ENCODE peak calls at places on chromosomes 16 and 17, in four cellular contexts. T, Q, U and J are unnamed samples.

GRCh38 chr16:31074073-31074813 is at the start of the genes ZNF646 and ZNF668:
- DNase-seq in U (peak; percentile 97), T (peak; percentile 83), Q (peak; percentile 100), J (peak; percentile 99)

GRCh38 chr16:85752511-85753420 is 1.9 kb upstream of the C16orf74 start:
- DNase-seq in T (no peak), Q (no peak), U (no peak), J (peak; percentile 43)

GRCh38 chr17:82936768-82937171 is 96.9 kb upstream of the ZNF750 start:
- DNase-seq in T (no peak), U (no peak), Q (no peak), J (no peak)

GRCh38 chr17:57091186-57091618 is 6.2 kb downstream of the AKAP1 start:
- DNase-seq in T (no peak), U (no peak), Q (peak; percentile 51), J (no peak)

GRCh38 chr16:68355447-68356248 is 44.8 kb downstream of the PRMT7 start:
- DNase-seq in Q (no peak), U (no peak), T (no peak), J (no peak)

GRCh38 chr17:63545302-63545928 is 4.9 kb upstream of the DCAF7 start:
- DNase-seq in U (no peak), Q (no peak), T (no peak), J (no peak)

GRCh38 chr17:46979023-46979870 is at the start of gene RPRML:
- DNase-seq in Q (no peak), U (peak; percentile 75), T (no peak), J (no peak)

GRCh38 chr17:63841350-63842172 is 924 bp downstream of the SMARCD2 start:
- DNase-seq in T (no peak), U (no peak), Q (peak; percentile 51), J (peak; percentile 33)

GRCh38 chr17:56064506-56064905 is 88.8 kb upstream of the ANKFN1 start:
- DNase-seq in T (no peak), U (no peak), Q (no peak), J (no peak)

GRCh38 chr16:8620535-8620934 is 963 bp upstream of the METTL22 start:
- DNase-seq in U (no peak), T (no peak), Q (no peak), J (no peak)

GRCh38 chr17:30220414-30220813 is 15.1 kb downstream of the SLC6A4 start:
- DNase-seq in T (no peak), U (no peak), Q (no peak), J (no peak)

GRCh38 chr17:58587713-58588117 is 73.3 kb upstream of the MTMR4 start:
- DNase-seq in U (peak; percentile 33), T (no peak), Q (peak; percentile 58), J (peak; percentile 21)

GRCh38 chr16:56262148-56262878 is 71.0 kb downstream of the GNAO1 start:
- DNase-seq in Q (no peak), U (peak; percentile 29), T (no peak), J (no peak)

GRCh38 chr16:27222499-27223225 is 19.3 kb downstream of the KDM8 start:
- DNase-seq in U (peak; percentile 58), T (no peak), Q (no peak), J (no peak)